ENCODE peak calls at places on chromosome 7, in six cellular contexts. H is right cardiac atrium, N is memory B cell, Q is left ventricle myocardium inferior, C is progenitor cell of endocrine pancreas, B is endothelial cell. F is an unnamed sample.

GRCh38 chr7:123609883-123610239 is 8.2 kb downstream of the ASB15 start:
- DNase-seq in H (no peak), N (no peak), Q (no peak), C (no peak), B (no peak), F (no peak)

GRCh38 chr7:66859794-66860645 is 61.0 kb upstream of the TMEM248 start:
- DNase-seq in H (no peak), N (no peak), Q (no peak), C (no peak), B (no peak), F (no peak)

GRCh38 chr7:1707756-1708611 is 37.9 kb downstream of the ELFN1 start:
- DNase-seq in H (no peak), N (no peak), Q (no peak), C (no peak), B (no peak), F (peak; percentile 26)

GRCh38 chr7:111540199-111540815 is 22.0 kb downstream of the IMMP2L start:
- DNase-seq in H (no peak), N (no peak), Q (no peak), C (no peak), B (no peak), F (no peak)

GRCh38 chr7:74493295-74493694 is 39.6 kb downstream of the GTF2IRD1 start:
- DNase-seq in H (no peak), N (no peak), Q (no peak), C (no peak), B (no peak), F (no peak)

GRCh38 chr7:150769768-150770167 is 30.4 kb downstream of the TMEM176B start:
- DNase-seq in H (no peak), N (no peak), Q (no peak), C (no peak), B (no peak), F (no peak)

GRCh38 chr7:40717242-40717641 is 582.4 kb downstream of the SUGCT start:
- DNase-seq in H (peak; percentile 88), N (no peak), Q (peak; percentile 72), C (no peak), B (peak; percentile 57), F (peak; percentile 82)

GRCh38 chr7:71443197-71443542 is 311.2 kb downstream of the GALNT17 start:
- DNase-seq in H (no peak), N (no peak), Q (no peak), C (no peak), B (no peak), F (no peak)

GRCh38 chr7:133513608-133514007 is 260.7 kb downstream of the EXOC4 start:
- DNase-seq in H (no peak), N (no peak), Q (no peak), C (no peak), B (no peak), F (no peak)

GRCh38 chr7:20441886-20442505 is 111.3 kb downstream of the ITGB8 start:
- DNase-seq in H (no peak), N (no peak), Q (no peak), C (no peak), B (no peak), F (no peak)

GRCh38 chr7:66517212-66517909 is 111.3 kb upstream of the KCTD7 start:
- DNase-seq in H (peak; percentile 33), N (no peak), Q (no peak), C (no peak), B (no peak), F (no peak)

GRCh38 chr7:142131439-142131838 is 19.9 kb downstream of the MGAM2 start:
- DNase-seq in H (no peak), N (no peak), Q (no peak), C (no peak), B (no peak), F (no peak)

GRCh38 chr7:2104716-2105115 is 128.0 kb downstream of the MAD1L1 start:
- DNase-seq in H (no peak), N (no peak), Q (no peak), C (no peak), B (no peak), F (no peak)

GRCh38 chr7:98733036-98733435 is 116.0 kb downstream of the NPTX2 start:
- DNase-seq in H (no peak), N (no peak), Q (no peak), C (no peak), B (peak; percentile 46), F (no peak)

GRCh38 chr7:128931186-128931798 is 6.4 kb upstream of the IRF5 start:
- DNase-seq in H (peak; percentile 39), N (no peak), Q (no peak), C (no peak), B (peak; percentile 2), F (no peak)

GRCh38 chr7:72015106-72015505 is 397.0 kb downstream of the CALN1 start:
- DNase-seq in H (no peak), N (no peak), Q (no peak), C (no peak), B (no peak), F (peak; percentile 4)

GRCh38 chr7:151992375-151992774 is 33.1 kb upstream of the GALNT11 start:
- DNase-seq in H (peak; percentile 85), N (peak; percentile 43), Q (peak; percentile 50), C (no peak), B (peak; percentile 44), F (peak; percentile 78)

GRCh38 chr7:118590107-118590506 is 365.6 kb downstream of the ANKRD7 start:
- DNase-seq in H (no peak), N (no peak), Q (no peak), C (no peak), B (peak; percentile 22), F (no peak)

GRCh38 chr7:16099302-16099832 is 322.0 kb downstream of the CRPPA start:
- DNase-seq in H (no peak), N (no peak), Q (no peak), C (no peak), B (no peak), F (no peak)

GRCh38 chr7:30472081-30472770 is 6.4 kb downstream of the NOD1 start:
- DNase-seq in H (no peak), N (no peak), Q (no peak), C (no peak), B (no peak), F (no peak)